ENCODE peak calls at places on chromosomes 7 and 10, in ten cellular contexts. One of them, this sample, is unnamed.
A peak's percentile ranks its signal among the peaks of the same experiment; 100 is the strongest.

GRCh38 chr7:117427258-117427701 is at the start of gene ASZ1:
- DNase-seq in Panc1: no peak
- DNase-seq in heart right ventricle: no peak
- DNase-seq in adrenal gland: no peak
- DNase-seq in fibroblast of lung: no peak
- DNase-seq in cardiac muscle cell: no peak
- DNase-seq in mesendoderm: no peak
- DNase-seq in heart left ventricle: no peak
- DNase-seq in left ventricle myocardium inferior: no peak
- DNase-seq in PC-3: no peak
- DNase-seq in this sample: no peak

GRCh38 chr7:29538322-29538874 is 25.2 kb upstream of the PRR15 start:
- DNase-seq in PC-3: no peak
- DNase-seq in Panc1: no peak
- DNase-seq in adrenal gland: no peak
- DNase-seq in mesendoderm: peak; percentile 29
- DNase-seq in heart right ventricle: no peak
- DNase-seq in fibroblast of lung: no peak
- DNase-seq in left ventricle myocardium inferior: no peak
- DNase-seq in heart left ventricle: no peak
- DNase-seq in cardiac muscle cell: peak; percentile 22
- DNase-seq in this sample: no peak

GRCh38 chr10:109953745-109954144 is 30.4 kb upstream of the XPNPEP1 start:
- DNase-seq in fibroblast of lung: no peak
- DNase-seq in PC-3: no peak
- DNase-seq in mesendoderm: no peak
- DNase-seq in heart left ventricle: no peak
- DNase-seq in left ventricle myocardium inferior: no peak
- DNase-seq in heart right ventricle: no peak
- DNase-seq in cardiac muscle cell: no peak
- DNase-seq in Panc1: no peak
- DNase-seq in adrenal gland: no peak
- DNase-seq in this sample: no peak

GRCh38 chr7:47153076-47153475 is 428.8 kb downstream of the TNS3 start:
- DNase-seq in mesendoderm: no peak
- DNase-seq in PC-3: peak; percentile 70
- DNase-seq in left ventricle myocardium inferior: no peak
- DNase-seq in fibroblast of lung: peak; percentile 95
- DNase-seq in heart left ventricle: peak; percentile 43
- DNase-seq in adrenal gland: peak; percentile 27
- DNase-seq in heart right ventricle: no peak
- DNase-seq in Panc1: no peak
- DNase-seq in cardiac muscle cell: peak; percentile 29
- DNase-seq in this sample: peak; percentile 64

GRCh38 chr10:59019603-59020002 is 156.8 kb upstream of the PHYHIPL start:
- DNase-seq in PC-3: no peak
- DNase-seq in adrenal gland: no peak
- DNase-seq in mesendoderm: no peak
- DNase-seq in fibroblast of lung: peak; percentile 37
- DNase-seq in Panc1: no peak
- DNase-seq in heart right ventricle: no peak
- DNase-seq in heart left ventricle: no peak
- DNase-seq in left ventricle myocardium inferior: no peak
- DNase-seq in cardiac muscle cell: no peak
- DNase-seq in this sample: no peak

GRCh38 chr10:102647433-102648268 is 3.4 kb downstream of the TRIM8 start:
- DNase-seq in adrenal gland: no peak
- DNase-seq in Panc1: no peak
- DNase-seq in mesendoderm: no peak
- DNase-seq in cardiac muscle cell: no peak
- DNase-seq in heart left ventricle: no peak
- DNase-seq in left ventricle myocardium inferior: no peak
- DNase-seq in fibroblast of lung: no peak
- DNase-seq in heart right ventricle: no peak
- DNase-seq in PC-3: no peak
- DNase-seq in this sample: no peak

GRCh38 chr10:110212119-110213006 is 5.0 kb downstream of the MXI1 start:
- DNase-seq in adrenal gland: no peak
- DNase-seq in cardiac muscle cell: no peak
- DNase-seq in mesendoderm: no peak
- DNase-seq in fibroblast of lung: no peak
- DNase-seq in heart right ventricle: no peak
- DNase-seq in heart left ventricle: no peak
- DNase-seq in Panc1: no peak
- DNase-seq in left ventricle myocardium inferior: no peak
- DNase-seq in PC-3: no peak
- DNase-seq in this sample: no peak

GRCh38 chr10:2020841-2021240 is 283.5 kb upstream of the ADARB2 start:
- DNase-seq in left ventricle myocardium inferior: no peak
- DNase-seq in fibroblast of lung: no peak
- DNase-seq in PC-3: no peak
- DNase-seq in mesendoderm: no peak
- DNase-seq in heart right ventricle: no peak
- DNase-seq in heart left ventricle: no peak
- DNase-seq in adrenal gland: no peak
- DNase-seq in cardiac muscle cell: no peak
- DNase-seq in Panc1: no peak
- DNase-seq in this sample: no peak

GRCh38 chr10:119302591-119303253 is 95.4 kb downstream of the GRK5 start:
- DNase-seq in mesendoderm: no peak
- DNase-seq in heart left ventricle: no peak
- DNase-seq in Panc1: no peak
- DNase-seq in adrenal gland: no peak
- DNase-seq in fibroblast of lung: no peak
- DNase-seq in left ventricle myocardium inferior: no peak
- DNase-seq in cardiac muscle cell: no peak
- DNase-seq in heart right ventricle: no peak
- DNase-seq in PC-3: no peak
- DNase-seq in this sample: no peak

GRCh38 chr10:119302172-119302571 is 94.8 kb downstream of the GRK5 start:
- DNase-seq in cardiac muscle cell: no peak
- DNase-seq in left ventricle myocardium inferior: no peak
- DNase-seq in heart left ventricle: no peak
- DNase-seq in PC-3: no peak
- DNase-seq in Panc1: no peak
- DNase-seq in mesendoderm: no peak
- DNase-seq in adrenal gland: no peak
- DNase-seq in fibroblast of lung: no peak
- DNase-seq in heart right ventricle: no peak
- DNase-seq in this sample: no peak

GRCh38 chr10:119304541-119304940 is 97.2 kb downstream of the GRK5 start:
- DNase-seq in left ventricle myocardium inferior: no peak
- DNase-seq in adrenal gland: no peak
- DNase-seq in heart right ventricle: no peak
- DNase-seq in fibroblast of lung: no peak
- DNase-seq in heart left ventricle: no peak
- DNase-seq in mesendoderm: no peak
- DNase-seq in cardiac muscle cell: no peak
- DNase-seq in Panc1: no peak
- DNase-seq in PC-3: no peak
- DNase-seq in this sample: no peak

GRCh38 chr10:119305860-119306513 is 98.6 kb downstream of the GRK5 start:
- DNase-seq in PC-3: peak; percentile 89
- DNase-seq in heart left ventricle: peak; percentile 46
- DNase-seq in left ventricle myocardium inferior: no peak
- DNase-seq in adrenal gland: peak; percentile 82
- DNase-seq in cardiac muscle cell: no peak
- DNase-seq in heart right ventricle: no peak
- DNase-seq in Panc1: peak; percentile 96
- DNase-seq in mesendoderm: peak; percentile 53
- DNase-seq in fibroblast of lung: peak; percentile 91
- DNase-seq in this sample: peak; percentile 87

DNA sequence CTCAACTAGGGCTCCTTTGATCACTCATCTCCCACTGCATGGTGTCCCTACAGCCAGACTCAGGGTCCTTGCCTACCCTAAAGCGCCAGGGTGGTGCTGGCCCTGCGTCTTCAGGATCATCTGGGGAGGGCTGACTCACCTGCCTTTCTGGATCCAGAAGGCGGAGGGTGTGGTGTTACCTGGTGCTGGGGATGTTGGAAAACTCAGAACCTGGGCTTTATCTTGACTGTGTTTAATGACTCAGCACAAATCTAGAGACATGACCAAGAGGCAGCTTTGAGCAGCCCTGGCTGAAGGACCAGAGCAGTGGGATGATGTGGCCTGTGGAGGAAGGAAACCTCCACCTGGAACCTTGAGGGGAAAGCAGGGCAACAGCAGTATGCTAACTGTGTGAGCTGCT is 96.5 kb downstream of the GRK5 start:
- DNase-seq in left ventricle myocardium inferior: no peak
- DNase-seq in heart left ventricle: no peak
- DNase-seq in Panc1: no peak
- DNase-seq in fibroblast of lung: no peak
- DNase-seq in cardiac muscle cell: no peak
- DNase-seq in heart right ventricle: no peak
- DNase-seq in adrenal gland: no peak
- DNase-seq in mesendoderm: no peak
- DNase-seq in PC-3: peak; percentile 83
- DNase-seq in this sample: no peak
- H3K4me1 ChIP-seq in left ventricle myocardium inferior: peaks cover 98% of the 10 kb centered on the region
- H3K4me1 ChIP-seq in heart left ventricle: no peaks in the 10 kb centered on the region
- H3K4me1 ChIP-seq in Panc1: peaks cover 94% of the 10 kb centered on the region
- H3K4me1 ChIP-seq in fibroblast of lung: peaks cover 14% of the 10 kb centered on the region
- H3K4me1 ChIP-seq in cardiac muscle cell: peaks cover 27% of the 10 kb centered on the region
- H3K4me1 ChIP-seq in heart right ventricle: peaks cover 44% of the 10 kb centered on the region
- H3K4me1 ChIP-seq in adrenal gland: no peaks in the 10 kb centered on the region
- H3K4me1 ChIP-seq in mesendoderm: no peaks in the 10 kb centered on the region
- H3K4me1 ChIP-seq in PC-3: peaks cover 65% of the 10 kb centered on the region
- H3K4me1 ChIP-seq in this sample: peaks cover 21% of the 10 kb centered on the region

GRCh38 chr7:55593172-55593514 is 20.8 kb upstream of the VOPP1 start:
- DNase-seq in heart right ventricle: no peak
- DNase-seq in PC-3: no peak
- DNase-seq in heart left ventricle: no peak
- DNase-seq in Panc1: no peak
- DNase-seq in left ventricle myocardium inferior: no peak
- DNase-seq in cardiac muscle cell: no peak
- DNase-seq in fibroblast of lung: no peak
- DNase-seq in mesendoderm: no peak
- DNase-seq in adrenal gland: no peak
- DNase-seq in this sample: no peak

GRCh38 chr7:55592492-55592891 is 20.2 kb upstream of the VOPP1 start:
- DNase-seq in Panc1: no peak
- DNase-seq in adrenal gland: no peak
- DNase-seq in left ventricle myocardium inferior: no peak
- DNase-seq in cardiac muscle cell: no peak
- DNase-seq in fibroblast of lung: no peak
- DNase-seq in PC-3: no peak
- DNase-seq in heart left ventricle: no peak
- DNase-seq in mesendoderm: no peak
- DNase-seq in heart right ventricle: no peak
- DNase-seq in this sample: no peak

GRCh38 chr7:55589905-55590304 is 17.6 kb upstream of the VOPP1 start:
- DNase-seq in left ventricle myocardium inferior: no peak
- DNase-seq in adrenal gland: no peak
- DNase-seq in mesendoderm: no peak
- DNase-seq in fibroblast of lung: no peak
- DNase-seq in heart left ventricle: no peak
- DNase-seq in heart right ventricle: no peak
- DNase-seq in PC-3: no peak
- DNase-seq in Panc1: no peak
- DNase-seq in cardiac muscle cell: no peak
- DNase-seq in this sample: no peak

GRCh38 chr7:55590517-55591281 is 18.4 kb upstream of the VOPP1 start:
- DNase-seq in cardiac muscle cell: no peak
- DNase-seq in heart right ventricle: no peak
- DNase-seq in fibroblast of lung: no peak
- DNase-seq in Panc1: no peak
- DNase-seq in adrenal gland: no peak
- DNase-seq in mesendoderm: no peak
- DNase-seq in PC-3: no peak
- DNase-seq in heart left ventricle: no peak
- DNase-seq in left ventricle myocardium inferior: no peak
- DNase-seq in this sample: no peak

DNA sequence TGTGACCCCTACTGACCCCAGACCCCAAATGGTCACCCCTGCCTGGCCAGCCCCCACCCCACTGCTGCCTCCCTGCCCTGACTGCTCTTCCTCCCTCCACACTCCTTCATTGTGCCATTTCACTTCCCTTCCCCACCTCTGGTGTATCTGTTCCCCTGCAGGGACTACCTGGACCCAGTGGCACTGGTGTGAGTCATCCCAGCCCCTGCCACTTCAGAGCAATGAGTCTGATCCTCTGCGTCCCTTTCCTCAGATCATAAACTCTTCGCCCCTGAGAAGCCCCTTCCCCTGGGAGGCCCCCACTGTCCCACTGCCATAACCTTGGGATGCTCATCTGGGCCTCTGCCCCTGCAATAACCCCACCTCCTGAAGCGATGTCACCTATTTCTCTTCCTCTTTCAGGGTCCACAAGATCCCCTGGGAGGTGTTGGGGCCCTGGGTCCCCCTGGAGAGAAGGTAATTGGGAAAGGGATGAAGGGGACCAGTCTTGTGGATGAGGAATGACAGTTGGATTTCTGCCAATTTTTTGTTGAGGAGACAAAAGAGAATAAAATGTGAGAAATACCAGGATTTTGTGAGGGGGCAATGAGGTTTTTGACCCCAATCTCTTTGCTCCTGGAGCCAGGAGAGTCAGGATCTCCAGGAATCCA is 19.1 kb upstream of the VOPP1 start:
- DNase-seq in heart right ventricle: no peak
- DNase-seq in mesendoderm: no peak
- DNase-seq in cardiac muscle cell: no peak
- DNase-seq in Panc1: no peak
- DNase-seq in left ventricle myocardium inferior: no peak
- DNase-seq in heart left ventricle: no peak
- DNase-seq in adrenal gland: no peak
- DNase-seq in fibroblast of lung: no peak
- DNase-seq in PC-3: no peak
- DNase-seq in this sample: no peak
- H3K4me3 ChIP-seq in heart right ventricle: no peak overlapping the region
- H3K4me3 ChIP-seq in mesendoderm: no peak overlapping the region
- H3K4me3 ChIP-seq in cardiac muscle cell: no peak overlapping the region
- H3K4me3 ChIP-seq in Panc1: no peak overlapping the region
- H3K4me3 ChIP-seq in left ventricle myocardium inferior: no peak overlapping the region
- H3K4me3 ChIP-seq in heart left ventricle: no peak overlapping the region
- H3K4me3 ChIP-seq in adrenal gland: no peak overlapping the region
- H3K4me3 ChIP-seq in fibroblast of lung: no peak overlapping the region
- H3K4me3 ChIP-seq in PC-3: no peak overlapping the region
- H3K4me3 ChIP-seq in this sample: no peak overlapping the region

GRCh38 chr10:117948493-117948892 is 98.2 kb downstream of the RAB11FIP2 start:
- DNase-seq in fibroblast of lung: no peak
- DNase-seq in cardiac muscle cell: no peak
- DNase-seq in PC-3: no peak
- DNase-seq in left ventricle myocardium inferior: no peak
- DNase-seq in Panc1: no peak
- DNase-seq in adrenal gland: no peak
- DNase-seq in mesendoderm: peak; percentile 37
- DNase-seq in heart left ventricle: no peak
- DNase-seq in heart right ventricle: no peak
- DNase-seq in this sample: no peak

GRCh38 chr10:117946525-117947070 is 100.1 kb downstream of the RAB11FIP2 start:
- DNase-seq in left ventricle myocardium inferior: no peak
- DNase-seq in cardiac muscle cell: no peak
- DNase-seq in heart right ventricle: no peak
- DNase-seq in heart left ventricle: no peak
- DNase-seq in PC-3: peak; percentile 76
- DNase-seq in adrenal gland: no peak
- DNase-seq in mesendoderm: no peak
- DNase-seq in fibroblast of lung: no peak
- DNase-seq in Panc1: no peak
- DNase-seq in this sample: no peak

GRCh38 chr10:117945651-117946050 is 101.1 kb downstream of the RAB11FIP2 start:
- DNase-seq in PC-3: no peak
- DNase-seq in fibroblast of lung: no peak
- DNase-seq in adrenal gland: no peak
- DNase-seq in heart right ventricle: no peak
- DNase-seq in Panc1: no peak
- DNase-seq in left ventricle myocardium inferior: no peak
- DNase-seq in heart left ventricle: no peak
- DNase-seq in mesendoderm: no peak
- DNase-seq in cardiac muscle cell: no peak
- DNase-seq in this sample: no peak

GRCh38 chr10:117955171-117955570 is 91.6 kb downstream of the RAB11FIP2 start:
- DNase-seq in PC-3: no peak
- DNase-seq in left ventricle myocardium inferior: no peak
- DNase-seq in Panc1: no peak
- DNase-seq in heart left ventricle: no peak
- DNase-seq in heart right ventricle: no peak
- DNase-seq in adrenal gland: no peak
- DNase-seq in mesendoderm: no peak
- DNase-seq in cardiac muscle cell: no peak
- DNase-seq in fibroblast of lung: no peak
- DNase-seq in this sample: no peak

GRCh38 chr10:117950408-117950807 is 96.3 kb downstream of the RAB11FIP2 start:
- DNase-seq in PC-3: no peak
- DNase-seq in cardiac muscle cell: no peak
- DNase-seq in Panc1: no peak
- DNase-seq in left ventricle myocardium inferior: no peak
- DNase-seq in fibroblast of lung: no peak
- DNase-seq in heart right ventricle: no peak
- DNase-seq in heart left ventricle: no peak
- DNase-seq in mesendoderm: no peak
- DNase-seq in adrenal gland: no peak
- DNase-seq in this sample: no peak
- H3K27me3 ChIP-seq in PC-3: no peaks in the 10 kb centered on the region
- H3K27me3 ChIP-seq in cardiac muscle cell: peaks cover 24% of the 10 kb centered on the region
- H3K27me3 ChIP-seq in Panc1: no peaks in the 10 kb centered on the region
- H3K27me3 ChIP-seq in left ventricle myocardium inferior: peaks cover 42% of the 10 kb centered on the region
- H3K27me3 ChIP-seq in fibroblast of lung: no peaks in the 10 kb centered on the region
- H3K27me3 ChIP-seq in heart right ventricle: no peaks in the 10 kb centered on the region
- H3K27me3 ChIP-seq in heart left ventricle: no peaks in the 10 kb centered on the region
- H3K27me3 ChIP-seq in mesendoderm: no peaks in the 10 kb centered on the region
- H3K27me3 ChIP-seq in adrenal gland: peaks cover 4% of the 10 kb centered on the region
- H3K27me3 ChIP-seq in this sample: no peaks in the 10 kb centered on the region

GRCh38 chr7:129903935-129904334 is 48.8 kb downstream of the UBE2H start:
- DNase-seq in Panc1: no peak
- DNase-seq in heart right ventricle: no peak
- DNase-seq in heart left ventricle: no peak
- DNase-seq in cardiac muscle cell: no peak
- DNase-seq in mesendoderm: no peak
- DNase-seq in fibroblast of lung: no peak
- DNase-seq in adrenal gland: no peak
- DNase-seq in left ventricle myocardium inferior: no peak
- DNase-seq in PC-3: no peak
- DNase-seq in this sample: no peak
- H3K4me1 ChIP-seq in Panc1: peaks cover 3% of the 10 kb centered on the region
- H3K4me1 ChIP-seq in heart right ventricle: peaks cover 52% of the 10 kb centered on the region
- H3K4me1 ChIP-seq in heart left ventricle: no peaks in the 10 kb centered on the region
- H3K4me1 ChIP-seq in cardiac muscle cell: peaks cover 6% of the 10 kb centered on the region
- H3K4me1 ChIP-seq in mesendoderm: no peaks in the 10 kb centered on the region
- H3K4me1 ChIP-seq in fibroblast of lung: no peaks in the 10 kb centered on the region
- H3K4me1 ChIP-seq in adrenal gland: peaks cover 47% of the 10 kb centered on the region
- H3K4me1 ChIP-seq in left ventricle myocardium inferior: peaks cover 71% of the 10 kb centered on the region
- H3K4me1 ChIP-seq in PC-3: peaks cover 39% of the 10 kb centered on the region
- H3K4me1 ChIP-seq in this sample: peaks cover 7% of the 10 kb centered on the region